ENCODE peak calls at places on chromosomes 6 and 20, in seven cellular contexts. One of them, this sample, is unnamed.

GRCh38 chr20:62678553-62678952 is 30.1 kb upstream of the NTSR1 start:
- DNase-seq in nephron progenitor cell: no peak
- DNase-seq in fibroblast of mammary gland: no peak
- DNase-seq in CD8-positive, alpha-beta T cell: no peak
- DNase-seq in H1: no peak
- DNase-seq in AG04450: no peak
- DNase-seq in ovary: no peak
- DNase-seq in this sample: no peak

GRCh38 chr6:36245572-36246031 is 24.3 kb upstream of the PNPLA1 start:
- DNase-seq in nephron progenitor cell: no peak
- DNase-seq in fibroblast of mammary gland: no peak
- DNase-seq in CD8-positive, alpha-beta T cell: peak
- DNase-seq in H1: peak
- DNase-seq in AG04450: no peak
- DNase-seq in ovary: no peak
- DNase-seq in this sample: no peak

GRCh38 chr6:49744259-49744658 is at the start of gene CRISP3:
- DNase-seq in nephron progenitor cell: no peak
- DNase-seq in fibroblast of mammary gland: no peak
- DNase-seq in CD8-positive, alpha-beta T cell: no peak
- DNase-seq in H1: no peak
- DNase-seq in AG04450: no peak
- DNase-seq in ovary: no peak
- DNase-seq in this sample: no peak

GRCh38 chr6:64955435-64955848 is 751.6 kb downstream of the EYS start:
- DNase-seq in nephron progenitor cell: no peak
- DNase-seq in fibroblast of mammary gland: no peak
- DNase-seq in CD8-positive, alpha-beta T cell: no peak
- DNase-seq in H1: no peak
- DNase-seq in AG04450: no peak
- DNase-seq in ovary: no peak
- DNase-seq in this sample: no peak

GRCh38 chr20:47561175-47561574 is 59.5 kb downstream of the NCOA3 start:
- DNase-seq in nephron progenitor cell: no peak
- DNase-seq in fibroblast of mammary gland: peak
- DNase-seq in CD8-positive, alpha-beta T cell: no peak
- DNase-seq in H1: no peak
- DNase-seq in AG04450: no peak
- DNase-seq in ovary: no peak
- DNase-seq in this sample: no peak

GRCh38 chr6:110629153-110629552 is 152.7 kb upstream of the SLC22A16 start:
- DNase-seq in nephron progenitor cell: no peak
- DNase-seq in fibroblast of mammary gland: no peak
- DNase-seq in CD8-positive, alpha-beta T cell: no peak
- DNase-seq in H1: no peak
- DNase-seq in AG04450: no peak
- DNase-seq in ovary: no peak
- DNase-seq in this sample: no peak

GRCh38 chr6:15734118-15734897 is 71.5 kb upstream of the DTNBP1 start:
- DNase-seq in nephron progenitor cell: no peak
- DNase-seq in fibroblast of mammary gland: no peak
- DNase-seq in CD8-positive, alpha-beta T cell: no peak
- DNase-seq in H1: no peak
- DNase-seq in AG04450: no peak
- DNase-seq in ovary: no peak
- DNase-seq in this sample: no peak

GRCh38 chr6:139970591-139970991 is 596.1 kb upstream of the CITED2 start:
- DNase-seq in nephron progenitor cell: no peak
- DNase-seq in fibroblast of mammary gland: no peak
- DNase-seq in CD8-positive, alpha-beta T cell: no peak
- DNase-seq in H1: no peak
- DNase-seq in AG04450: no peak
- DNase-seq in ovary: no peak
- DNase-seq in this sample: no peak

GRCh38 chr6:170224694-170225660 is 65.9 kb downstream of the DLL1 start:
- DNase-seq in nephron progenitor cell: no peak
- DNase-seq in fibroblast of mammary gland: no peak
- DNase-seq in CD8-positive, alpha-beta T cell: no peak
- DNase-seq in H1: peak
- DNase-seq in AG04450: no peak
- DNase-seq in ovary: peak
- DNase-seq in this sample: no peak

GRCh38 chr20:5797843-5798462 is 47.8 kb downstream of the SHLD1 start:
- DNase-seq in nephron progenitor cell: no peak
- DNase-seq in fibroblast of mammary gland: no peak
- DNase-seq in CD8-positive, alpha-beta T cell: no peak
- DNase-seq in H1: no peak
- DNase-seq in AG04450: no peak
- DNase-seq in ovary: no peak
- DNase-seq in this sample: no peak

GRCh38 chr6:14074723-14075503 is 42.7 kb upstream of the CD83 start:
- DNase-seq in nephron progenitor cell: peak
- DNase-seq in fibroblast of mammary gland: peak
- DNase-seq in CD8-positive, alpha-beta T cell: no peak
- DNase-seq in H1: no peak
- DNase-seq in AG04450: no peak
- DNase-seq in ovary: peak
- DNase-seq in this sample: no peak

GRCh38 chr6:64831680-64832079 is 875.3 kb downstream of the EYS start:
- DNase-seq in nephron progenitor cell: no peak
- DNase-seq in fibroblast of mammary gland: no peak
- DNase-seq in CD8-positive, alpha-beta T cell: no peak
- DNase-seq in H1: no peak
- DNase-seq in AG04450: no peak
- DNase-seq in ovary: no peak
- DNase-seq in this sample: no peak

GRCh38 chr6:123636771-123637170 is at the start of gene TRDN:
- DNase-seq in nephron progenitor cell: peak
- DNase-seq in fibroblast of mammary gland: no peak
- DNase-seq in CD8-positive, alpha-beta T cell: no peak
- DNase-seq in H1: no peak
- DNase-seq in AG04450: no peak
- DNase-seq in ovary: no peak
- DNase-seq in this sample: no peak

GRCh38 chr6:48048460-48049146 is 62.4 kb downstream of the PTCHD4 start:
- DNase-seq in nephron progenitor cell: no peak
- DNase-seq in fibroblast of mammary gland: no peak
- DNase-seq in CD8-positive, alpha-beta T cell: no peak
- DNase-seq in H1: no peak
- DNase-seq in AG04450: no peak
- DNase-seq in ovary: no peak
- DNase-seq in this sample: no peak
- TF ChIP-seq CTCF in nephron progenitor cell: no peak
- TF ChIP-seq CTCF in fibroblast of mammary gland: no peak
- TF ChIP-seq CTCF in CD8-positive, alpha-beta T cell: no peak
- TF ChIP-seq CTCF in H1: no peak
- TF ChIP-seq CTCF in AG04450: no peak
- TF ChIP-seq CTCF in ovary: no peak
- TF ChIP-seq CTCF in this sample: no peak

GRCh38 chr6:131169613-131170012 is 34.3 kb downstream of the AKAP7 start:
- DNase-seq in nephron progenitor cell: no peak
- DNase-seq in fibroblast of mammary gland: no peak
- DNase-seq in CD8-positive, alpha-beta T cell: no peak
- DNase-seq in H1: no peak
- DNase-seq in AG04450: no peak
- DNase-seq in ovary: no peak
- DNase-seq in this sample: no peak

GRCh38 chr6:131163886-131164285 is 28.6 kb downstream of the AKAP7 start:
- DNase-seq in nephron progenitor cell: no peak
- DNase-seq in fibroblast of mammary gland: no peak
- DNase-seq in CD8-positive, alpha-beta T cell: no peak
- DNase-seq in H1: no peak
- DNase-seq in AG04450: no peak
- DNase-seq in ovary: no peak
- DNase-seq in this sample: no peak

GRCh38 chr6:131172237-131172636 is 37.0 kb downstream of the AKAP7 start:
- DNase-seq in nephron progenitor cell: no peak
- DNase-seq in fibroblast of mammary gland: peak
- DNase-seq in CD8-positive, alpha-beta T cell: no peak
- DNase-seq in H1: no peak
- DNase-seq in AG04450: no peak
- DNase-seq in ovary: no peak
- DNase-seq in this sample: no peak

GRCh38 chr6:131164506-131164905 is 29.2 kb downstream of the AKAP7 start:
- DNase-seq in nephron progenitor cell: no peak
- DNase-seq in fibroblast of mammary gland: no peak
- DNase-seq in CD8-positive, alpha-beta T cell: no peak
- DNase-seq in H1: no peak
- DNase-seq in AG04450: no peak
- DNase-seq in ovary: no peak
- DNase-seq in this sample: no peak

DNA sequence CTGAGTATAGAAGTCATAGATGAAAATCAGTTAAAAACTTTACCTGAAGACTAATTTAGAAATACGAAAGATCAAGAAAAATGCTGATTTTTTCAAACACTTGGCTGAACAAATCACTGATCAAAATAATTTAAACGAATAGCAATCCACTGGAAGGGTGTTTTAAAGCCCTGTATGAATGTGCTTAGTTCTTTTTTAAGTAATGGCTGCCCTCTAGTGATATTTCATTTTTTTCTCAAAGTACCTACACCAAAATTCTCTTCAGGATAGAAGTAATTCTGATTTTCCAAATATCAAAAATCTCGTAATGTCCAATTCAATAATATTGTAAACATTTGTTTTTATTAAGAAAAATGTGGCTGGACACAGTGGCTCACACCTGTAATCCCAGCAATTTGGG is 32.5 kb downstream of the AKAP7 start:
- DNase-seq in nephron progenitor cell: no peak
- DNase-seq in fibroblast of mammary gland: no peak
- DNase-seq in CD8-positive, alpha-beta T cell: no peak
- DNase-seq in H1: no peak
- DNase-seq in AG04450: no peak
- DNase-seq in ovary: no peak
- DNase-seq in this sample: no peak
- TF ChIP-seq CTCF in nephron progenitor cell: no peak
- TF ChIP-seq CTCF in fibroblast of mammary gland: no peak
- TF ChIP-seq CTCF in CD8-positive, alpha-beta T cell: no peak
- TF ChIP-seq CTCF in H1: no peak
- TF ChIP-seq CTCF in AG04450: peak
- TF ChIP-seq CTCF in ovary: peak
- TF ChIP-seq CTCF in this sample: no peak

GRCh38 chr20:40265872-40266533 is 423.0 kb downstream of the MAFB start:
- DNase-seq in nephron progenitor cell: no peak
- DNase-seq in fibroblast of mammary gland: peak
- DNase-seq in CD8-positive, alpha-beta T cell: no peak
- DNase-seq in H1: no peak
- DNase-seq in AG04450: no peak
- DNase-seq in ovary: no peak
- DNase-seq in this sample: no peak
- TF ChIP-seq CTCF in nephron progenitor cell: no peak
- TF ChIP-seq CTCF in fibroblast of mammary gland: peak
- TF ChIP-seq CTCF in CD8-positive, alpha-beta T cell: no peak
- TF ChIP-seq CTCF in H1: peak
- TF ChIP-seq CTCF in AG04450: peak
- TF ChIP-seq CTCF in ovary: no peak
- TF ChIP-seq CTCF in this sample: peak

GRCh38 chr20:57998276-57998675 is 230.2 kb downstream of the ANKRD60 start:
- DNase-seq in nephron progenitor cell: no peak
- DNase-seq in fibroblast of mammary gland: no peak
- DNase-seq in CD8-positive, alpha-beta T cell: no peak
- DNase-seq in H1: no peak
- DNase-seq in AG04450: no peak
- DNase-seq in ovary: no peak
- DNase-seq in this sample: no peak
- TF ChIP-seq CTCF in nephron progenitor cell: no peak
- TF ChIP-seq CTCF in fibroblast of mammary gland: no peak
- TF ChIP-seq CTCF in CD8-positive, alpha-beta T cell: no peak
- TF ChIP-seq CTCF in H1: peak
- TF ChIP-seq CTCF in AG04450: no peak
- TF ChIP-seq CTCF in ovary: no peak
- TF ChIP-seq CTCF in this sample: no peak

DNA sequence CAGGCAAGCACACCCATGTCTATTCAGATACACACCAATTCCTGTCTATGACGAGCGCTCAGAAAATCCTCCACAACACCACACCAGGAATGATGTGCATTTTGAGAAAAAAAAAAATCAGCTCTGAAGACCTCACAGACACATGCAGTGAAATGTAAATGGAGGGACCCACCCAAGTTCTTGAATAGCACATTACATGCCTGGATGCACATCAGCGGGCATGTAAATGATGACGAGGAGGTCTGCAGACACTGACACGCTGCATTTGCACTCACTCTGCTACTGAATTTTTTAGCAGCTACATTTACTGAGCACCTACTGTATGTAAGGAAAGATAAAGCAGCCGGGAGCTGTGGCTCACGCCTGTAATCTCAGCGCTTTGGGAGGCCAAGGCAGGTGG is 14.7 kb downstream of the NRSN2 start:
- DNase-seq in nephron progenitor cell: no peak
- DNase-seq in fibroblast of mammary gland: no peak
- DNase-seq in CD8-positive, alpha-beta T cell: no peak
- DNase-seq in H1: no peak
- DNase-seq in AG04450: no peak
- DNase-seq in ovary: no peak
- DNase-seq in this sample: no peak
- TF ChIP-seq CTCF in nephron progenitor cell: no peak
- TF ChIP-seq CTCF in fibroblast of mammary gland: no peak
- TF ChIP-seq CTCF in CD8-positive, alpha-beta T cell: no peak
- TF ChIP-seq CTCF in H1: no peak
- TF ChIP-seq CTCF in AG04450: no peak
- TF ChIP-seq CTCF in ovary: no peak
- TF ChIP-seq CTCF in this sample: no peak

GRCh38 chr6:6674872-6675271 is 86.4 kb downstream of the LY86 start:
- DNase-seq in nephron progenitor cell: no peak
- DNase-seq in fibroblast of mammary gland: peak
- DNase-seq in CD8-positive, alpha-beta T cell: no peak
- DNase-seq in H1: peak
- DNase-seq in AG04450: no peak
- DNase-seq in ovary: no peak
- DNase-seq in this sample: no peak
- TF ChIP-seq CTCF in nephron progenitor cell: peak
- TF ChIP-seq CTCF in fibroblast of mammary gland: peak
- TF ChIP-seq CTCF in CD8-positive, alpha-beta T cell: no peak
- TF ChIP-seq CTCF in H1: peak
- TF ChIP-seq CTCF in AG04450: peak
- TF ChIP-seq CTCF in ovary: no peak
- TF ChIP-seq CTCF in this sample: peak

DNA sequence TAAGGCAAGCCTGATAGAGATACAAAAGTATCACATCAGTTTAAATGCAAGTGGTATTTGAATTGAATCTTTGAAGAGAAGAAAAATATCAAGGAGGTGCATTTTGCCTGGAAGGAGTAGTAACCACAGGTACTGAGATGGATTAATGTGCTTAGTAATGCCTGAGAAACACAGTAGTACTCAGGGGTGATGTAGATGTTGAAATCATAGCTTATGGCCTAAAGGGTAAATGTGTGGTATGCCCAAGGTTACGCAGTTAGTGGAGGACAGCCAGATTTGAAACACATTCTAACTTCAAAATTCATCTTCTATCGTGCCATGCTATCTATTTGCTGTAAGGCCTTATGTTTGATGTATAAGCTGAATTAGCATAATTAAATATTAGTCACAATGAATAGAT is 55.9 kb downstream of the STXBP5 start:
- DNase-seq in nephron progenitor cell: no peak
- DNase-seq in fibroblast of mammary gland: no peak
- DNase-seq in CD8-positive, alpha-beta T cell: no peak
- DNase-seq in H1: no peak
- DNase-seq in AG04450: no peak
- DNase-seq in ovary: no peak
- DNase-seq in this sample: no peak
- TF ChIP-seq CTCF in nephron progenitor cell: no peak
- TF ChIP-seq CTCF in fibroblast of mammary gland: no peak
- TF ChIP-seq CTCF in CD8-positive, alpha-beta T cell: no peak
- TF ChIP-seq CTCF in H1: no peak
- TF ChIP-seq CTCF in AG04450: no peak
- TF ChIP-seq CTCF in ovary: no peak
- TF ChIP-seq CTCF in this sample: no peak

This sample was measured in HFF-Myc.